ENCODE peak calls at places on chromosomes 12 and 14, in eight cellular contexts. One of them, this sample, is unnamed.

GRCh38 chr14:53608369-53608768 is 348.3 kb downstream of the BMP4 start:
- DNase-seq in tibial nerve: no peak
- DNase-seq in heart left ventricle: no peak
- DNase-seq in uterus: no peak
- DNase-seq in GM12878: no peak
- DNase-seq in vagina: no peak
- DNase-seq in prostate gland: no peak
- DNase-seq in transverse colon: peak
- DNase-seq in this sample: peak

GRCh38 chr14:23487216-23487615 is 17.7 kb downstream of the NGDN start:
- DNase-seq in tibial nerve: no peak
- DNase-seq in transverse colon: no peak
- DNase-seq in GM12878: no peak
- DNase-seq in prostate gland: no peak
- DNase-seq in vagina: no peak
- DNase-seq in heart left ventricle: no peak
- DNase-seq in uterus: no peak
- DNase-seq in this sample: no peak

GRCh38 chr14:36362648-36363047 is 42.2 kb upstream of the MBIP start:
- DNase-seq in vagina: no peak
- DNase-seq in heart left ventricle: no peak
- DNase-seq in uterus: no peak
- DNase-seq in prostate gland: no peak
- DNase-seq in GM12878: no peak
- DNase-seq in tibial nerve: no peak
- DNase-seq in transverse colon: no peak
- DNase-seq in this sample: no peak

GRCh38 chr14:33377596-33378390 is 439.1 kb downstream of the NPAS3 start:
- DNase-seq in tibial nerve: no peak
- DNase-seq in uterus: no peak
- DNase-seq in heart left ventricle: no peak
- DNase-seq in GM12878: peak
- DNase-seq in vagina: no peak
- DNase-seq in prostate gland: no peak
- DNase-seq in transverse colon: no peak
- DNase-seq in this sample: no peak

GRCh38 chr12:614727-615060 is 48.6 kb downstream of the NINJ2 start:
- DNase-seq in uterus: no peak
- DNase-seq in prostate gland: no peak
- DNase-seq in GM12878: no peak
- DNase-seq in tibial nerve: no peak
- DNase-seq in transverse colon: no peak
- DNase-seq in vagina: no peak
- DNase-seq in heart left ventricle: no peak
- DNase-seq in this sample: no peak

GRCh38 chr14:54366726-54367707 is 29.8 kb upstream of the CDKN3 start:
- DNase-seq in uterus: peak
- DNase-seq in tibial nerve: no peak
- DNase-seq in heart left ventricle: no peak
- DNase-seq in GM12878: no peak
- DNase-seq in vagina: peak
- DNase-seq in prostate gland: no peak
- DNase-seq in transverse colon: peak
- DNase-seq in this sample: no peak

GRCh38 chr14:85463512-85463911 is 66.4 kb upstream of the FLRT2 start:
- DNase-seq in tibial nerve: peak
- DNase-seq in vagina: no peak
- DNase-seq in GM12878: no peak
- DNase-seq in transverse colon: no peak
- DNase-seq in uterus: no peak
- DNase-seq in prostate gland: no peak
- DNase-seq in heart left ventricle: no peak
- DNase-seq in this sample: peak

GRCh38 chr12:82357340-82357739 is 847 bp downstream of the CCDC59 start:
- DNase-seq in vagina: no peak
- DNase-seq in heart left ventricle: no peak
- DNase-seq in uterus: no peak
- DNase-seq in transverse colon: no peak
- DNase-seq in GM12878: no peak
- DNase-seq in tibial nerve: no peak
- DNase-seq in prostate gland: no peak
- DNase-seq in this sample: no peak

DNA sequence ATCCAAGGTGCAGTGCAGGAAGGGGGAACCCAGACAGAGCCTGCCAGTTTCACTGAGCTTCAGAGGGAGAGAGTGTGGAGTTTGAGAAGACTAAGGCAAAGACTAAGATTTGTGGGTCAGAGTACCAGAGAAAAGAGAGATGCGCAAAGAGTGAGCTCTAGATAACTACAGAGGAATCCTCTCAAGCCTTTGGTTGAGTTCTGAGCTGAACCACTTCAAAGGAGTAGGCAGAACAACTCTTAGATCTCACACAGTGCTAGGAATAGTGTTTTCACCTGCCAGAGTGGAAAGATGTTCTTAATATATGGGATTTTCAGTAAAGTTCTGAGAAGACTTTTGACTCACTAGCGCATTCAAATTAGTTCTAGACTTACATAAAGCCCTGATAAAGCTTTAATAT is 10.7 kb upstream of the M6PR start:
- DNase-seq in transverse colon: no peak
- DNase-seq in uterus: no peak
- DNase-seq in prostate gland: no peak
- DNase-seq in vagina: no peak
- DNase-seq in GM12878: no peak
- DNase-seq in tibial nerve: no peak
- DNase-seq in heart left ventricle: no peak
- DNase-seq in this sample: no peak
- TF ChIP-seq POLR2A in transverse colon: no peak
- TF ChIP-seq POLR2A in uterus: no peak
- TF ChIP-seq POLR2A in prostate gland: no peak
- TF ChIP-seq POLR2A in vagina: no peak
- TF ChIP-seq POLR2A in GM12878: no peak
- TF ChIP-seq POLR2A in tibial nerve: no peak
- TF ChIP-seq POLR2A in heart left ventricle: no peak
- TF ChIP-seq POLR2A in this sample: no peak

DNA sequence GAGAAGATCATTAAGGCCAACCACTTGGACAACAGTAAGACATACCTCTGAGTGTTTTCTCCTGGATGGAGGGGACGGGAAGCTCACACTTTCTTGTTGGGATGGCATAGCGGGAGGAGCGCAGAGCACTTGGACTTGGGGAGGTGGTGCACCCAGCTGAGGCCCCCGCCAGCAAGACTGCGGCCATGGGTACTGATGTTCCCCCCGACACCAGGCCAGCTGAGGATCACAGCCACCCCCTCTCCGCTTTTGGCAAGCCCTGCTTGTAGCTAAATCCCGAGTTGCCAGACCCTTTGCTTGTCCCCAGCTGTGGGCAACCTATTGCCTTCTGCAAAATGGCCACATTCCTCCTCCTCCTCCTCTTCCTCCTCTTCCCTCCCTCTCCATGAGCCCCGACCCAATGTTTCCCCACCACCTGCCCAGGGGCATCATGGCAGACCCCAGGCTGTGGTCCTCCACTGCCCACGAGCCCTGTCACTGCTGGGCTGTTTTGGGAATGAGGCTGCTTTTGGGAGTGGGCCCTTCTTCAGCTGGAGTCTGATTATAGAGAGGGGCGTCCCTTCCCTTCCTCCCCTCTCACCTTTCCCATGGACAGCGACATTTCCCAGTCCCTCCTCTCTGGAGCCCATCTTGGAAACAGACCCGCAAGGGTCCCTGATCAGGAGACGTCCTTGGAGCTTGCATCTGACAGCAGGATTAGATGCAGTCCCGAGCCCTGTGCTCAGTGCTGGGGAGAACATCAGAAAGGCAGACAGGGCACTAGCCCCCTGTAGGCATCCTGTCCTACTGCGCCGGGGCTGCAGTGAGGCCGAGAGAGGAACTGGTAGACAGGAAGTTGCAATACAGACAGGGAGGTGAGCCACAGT is 62.9 kb downstream of the PRMT8 start:
- DNase-seq in tibial nerve: no peak
- DNase-seq in prostate gland: no peak
- DNase-seq in GM12878: no peak
- DNase-seq in transverse colon: no peak
- DNase-seq in vagina: peak
- DNase-seq in heart left ventricle: no peak
- DNase-seq in uterus: no peak
- DNase-seq in this sample: no peak
- TF ChIP-seq CTCF in tibial nerve: no peak
- TF ChIP-seq CTCF in prostate gland: no peak
- TF ChIP-seq CTCF in GM12878: no peak
- TF ChIP-seq CTCF in transverse colon: no peak
- TF ChIP-seq CTCF in vagina: no peak
- TF ChIP-seq CTCF in heart left ventricle: no peak
- TF ChIP-seq CTCF in uterus: no peak
- TF ChIP-seq CTCF in this sample: no peak

DNA sequence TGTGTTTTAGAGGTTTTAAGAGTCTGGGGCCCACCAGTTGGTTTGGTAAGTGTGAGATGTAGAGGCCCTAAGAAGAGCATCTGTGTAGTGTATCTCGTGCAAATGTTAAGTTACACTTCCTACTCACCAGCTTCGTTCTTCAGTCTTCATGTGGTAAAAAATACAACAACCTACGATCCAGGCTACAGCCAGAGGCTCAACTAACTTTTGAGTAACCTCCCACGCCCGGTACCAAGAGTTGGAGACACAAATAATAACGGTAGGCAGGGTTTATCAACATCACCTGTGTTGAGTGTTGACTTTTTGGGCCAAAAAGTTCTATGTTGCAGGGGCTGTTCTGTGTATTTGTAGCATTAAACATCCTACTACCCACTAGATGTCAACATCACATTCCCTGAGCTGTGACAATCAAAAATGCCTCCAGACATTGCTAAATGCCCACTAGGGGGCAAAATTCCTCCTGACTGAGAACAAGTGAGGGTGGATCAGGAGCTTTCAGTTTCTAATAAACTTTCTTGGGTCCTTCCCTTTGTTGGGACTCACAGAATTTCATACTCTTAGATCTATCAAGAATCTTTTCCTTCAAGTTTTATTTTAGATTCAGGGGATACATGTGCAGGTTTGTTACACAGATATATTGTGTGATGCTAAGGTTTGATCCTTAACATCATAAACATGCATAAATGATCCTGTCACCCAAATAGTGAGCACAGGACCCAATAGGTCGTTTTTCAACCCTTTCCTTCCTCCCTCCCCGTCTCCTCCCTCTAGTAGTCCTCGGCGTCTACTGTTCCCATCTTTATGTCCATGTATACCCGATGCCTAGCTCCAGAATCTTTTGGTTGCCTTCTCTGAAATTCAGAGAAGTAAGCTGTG is 94.7 kb downstream of the SLC2A13 start:
- DNase-seq in vagina: no peak
- DNase-seq in transverse colon: peak
- DNase-seq in tibial nerve: peak
- DNase-seq in GM12878: peak
- DNase-seq in prostate gland: peak
- DNase-seq in uterus: peak
- DNase-seq in heart left ventricle: peak
- DNase-seq in this sample: no peak
- H3K4me3 ChIP-seq in vagina: no peak
- H3K4me3 ChIP-seq in transverse colon: no peak
- H3K4me3 ChIP-seq in tibial nerve: no peak
- H3K4me3 ChIP-seq in GM12878: no peak
- H3K4me3 ChIP-seq in prostate gland: no peak
- H3K4me3 ChIP-seq in uterus: no peak
- H3K4me3 ChIP-seq in heart left ventricle: peak
- H3K4me3 ChIP-seq in this sample: no peak

GRCh38 chr12:56040151-56040550 is 1.6 kb upstream of the RPS26 start:
- DNase-seq in vagina: no peak
- DNase-seq in heart left ventricle: no peak
- DNase-seq in prostate gland: no peak
- DNase-seq in uterus: no peak
- DNase-seq in tibial nerve: no peak
- DNase-seq in GM12878: no peak
- DNase-seq in transverse colon: no peak
- DNase-seq in this sample: no peak

GRCh38 chr12:56040963-56041578 is 647 bp upstream of the RPS26 start:
- DNase-seq in uterus: no peak
- DNase-seq in heart left ventricle: no peak
- DNase-seq in vagina: no peak
- DNase-seq in GM12878: no peak
- DNase-seq in tibial nerve: no peak
- DNase-seq in transverse colon: no peak
- DNase-seq in prostate gland: no peak
- DNase-seq in this sample: no peak

GRCh38 chr12:56038022-56038665 is 3.6 kb upstream of the RPS26 start:
- DNase-seq in tibial nerve: no peak
- DNase-seq in heart left ventricle: no peak
- DNase-seq in vagina: no peak
- DNase-seq in GM12878: no peak
- DNase-seq in transverse colon: no peak
- DNase-seq in uterus: no peak
- DNase-seq in prostate gland: no peak
- DNase-seq in this sample: no peak

GRCh38 chr12:56042430-56043203 is 899 bp downstream of the RPS26 start:
- DNase-seq in GM12878: no peak
- DNase-seq in tibial nerve: no peak
- DNase-seq in uterus: no peak
- DNase-seq in prostate gland: no peak
- DNase-seq in transverse colon: peak
- DNase-seq in vagina: no peak
- DNase-seq in heart left ventricle: no peak
- DNase-seq in this sample: no peak

DNA sequence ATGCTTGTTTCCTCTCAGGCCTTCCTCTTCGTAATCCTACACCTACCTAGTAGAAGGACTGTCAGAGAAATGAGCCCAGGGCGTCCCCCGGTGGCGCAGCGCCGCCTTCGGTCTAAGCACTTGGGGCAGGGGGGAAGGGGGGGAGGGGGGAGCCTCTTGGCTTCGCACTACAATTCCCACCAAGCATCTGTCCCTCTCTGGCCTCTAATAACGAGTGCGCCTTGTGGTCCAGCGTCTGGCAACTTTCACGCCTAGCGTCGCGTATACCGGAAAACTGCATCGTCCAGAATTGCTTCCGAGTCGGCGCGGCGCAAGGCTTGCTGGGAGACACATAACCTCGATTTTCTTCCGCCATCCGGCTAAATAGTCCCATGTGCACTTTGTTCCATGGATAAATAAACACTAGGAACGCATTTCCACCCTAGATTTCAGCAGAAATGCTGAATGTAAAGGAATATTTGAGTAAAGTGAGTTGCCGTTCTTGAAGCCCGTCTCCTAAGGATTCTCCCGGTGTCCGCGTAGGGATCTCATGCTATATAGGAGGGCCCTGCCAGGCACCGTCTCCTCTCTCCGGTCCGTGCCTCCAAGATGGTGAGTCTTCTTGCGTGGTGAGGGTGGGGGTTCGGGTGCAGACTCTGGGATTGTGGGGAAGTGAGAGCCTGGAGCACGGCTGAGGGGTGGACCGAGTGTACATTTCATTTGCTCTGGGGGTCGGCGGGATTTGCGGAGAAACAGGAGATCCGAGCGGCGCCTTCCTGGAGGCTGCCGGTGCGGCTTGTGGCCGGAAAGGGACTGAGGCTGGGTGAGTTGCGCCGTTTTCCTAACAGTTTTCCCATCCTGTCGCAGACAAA is at the start of gene RPS26:
- DNase-seq in vagina: no peak
- DNase-seq in prostate gland: peak
- DNase-seq in transverse colon: peak
- DNase-seq in GM12878: peak
- DNase-seq in heart left ventricle: peak
- DNase-seq in uterus: peak
- DNase-seq in tibial nerve: peak
- DNase-seq in this sample: peak
- TF ChIP-seq POLR2A in vagina: peak
- TF ChIP-seq POLR2A in prostate gland: peak
- TF ChIP-seq POLR2A in transverse colon: peak
- TF ChIP-seq POLR2A in GM12878: peak
- TF ChIP-seq POLR2A in heart left ventricle: peak
- TF ChIP-seq POLR2A in uterus: peak
- TF ChIP-seq POLR2A in tibial nerve: peak
- TF ChIP-seq POLR2A in this sample: peak